ENCODE peak calls at places on chromosomes 13 and 19, in nine cellular contexts. D is CMK; J is CD8-positive, alpha-beta T cell; I is GM13976; X is fibroblast of mammary gland; T is foreskin keratinocyte; H is AG09309; W is HEK293T; O is effector CD4-positive, alpha-beta T cell. P is an unnamed sample.

GRCh38 chr13:99982741-99983400 is 1.3 kb downstream of the ZIC2 start:
- DNase-seq in T (no peak), W (no peak), H (no peak), J (no peak), O (no peak), I (no peak), D (peak), X (no peak), P (no peak)

GRCh38 chr19:52200044-52200443 is 10.2 kb downstream of the PPP2R1A start:
- DNase-seq in J (no peak), W (no peak), O (no peak), D (no peak), I (no peak), X (peak), T (peak), H (peak), P (peak)

GRCh38 chr19:572891-573825 is 762 bp downstream of the BSG start:
- DNase-seq in D (no peak), H (no peak), I (no peak), J (no peak), O (no peak), W (no peak), X (peak), T (no peak), P (peak)

GRCh38 chr19:49327878-49328544 is 3.0 kb upstream of the SLC6A16 start:
- DNase-seq in W (no peak), O (peak), I (peak), H (no peak), D (no peak), X (peak), T (peak), J (no peak), P (peak)

GRCh38 chr13:113656831-113657671 is 947 bp downstream of the ATP4B start:
- DNase-seq in H (no peak), J (no peak), O (no peak), X (no peak), D (no peak), T (no peak), W (no peak), I (no peak), P (no peak)

GRCh38 chr19:7250951-7251350 is 43.3 kb downstream of the INSR start:
- DNase-seq in W (no peak), J (no peak), O (no peak), I (no peak), D (no peak), X (no peak), T (no peak), H (no peak), P (no peak)

GRCh38 chr19:47112664-47113445 is 721 bp downstream of the ZC3H4 start:
- DNase-seq in J (peak), O (peak), D (peak), I (peak), X (peak), H (peak), T (peak), W (peak), P (peak)

GRCh38 chr19:4807188-4807587 is 15.7 kb downstream of the FEM1A start:
- DNase-seq in D (no peak), T (no peak), X (no peak), H (no peak), W (no peak), I (no peak), J (no peak), O (no peak), P (no peak)

GRCh38 chr13:49343731-49344130 is 96.0 kb downstream of the CDADC1 start:
- DNase-seq in T (no peak), D (no peak), H (no peak), I (no peak), W (no peak), X (no peak), J (no peak), O (no peak), P (no peak)

GRCh38 chr19:44548736-44549135 is 19.3 kb upstream of the CEACAM20 start:
- DNase-seq in H (peak), I (no peak), O (no peak), X (peak), J (no peak), D (no peak), T (peak), W (no peak), P (peak)

GRCh38 chr13:26941345-26942174 is 181.0 kb upstream of the GPR12 start:
- DNase-seq in I (no peak), D (no peak), J (no peak), X (peak), W (no peak), T (peak), H (no peak), O (no peak), P (peak)

GRCh38 chr13:72637561-72637960 is 89.9 kb downstream of the MZT1 start:
- DNase-seq in D (no peak), I (no peak), W (no peak), X (no peak), T (peak), H (no peak), O (no peak), J (no peak), P (no peak)

P was measured in IMR-90.